ENCODE peak calls at places on chromosomes 7 and 10, in eight cellular contexts. One of them, this sample, is unnamed.

GRCh38 chr7:22445140-22445722 is 54.8 kb downstream of the STEAP1B start:
- DNase-seq in mammary epithelial cell: peak; percentile 65
- DNase-seq in DND-41: peak; percentile 96
- DNase-seq in BJ: no peak
- DNase-seq in suprapubic skin: peak; percentile 79
- DNase-seq in neural progenitor cell: peak; percentile 21
- DNase-seq in IMR-90: peak; percentile 8
- DNase-seq in A549: no peak
- DNase-seq in this sample: no peak

GRCh38 chr10:112981553-112981952 is 31.5 kb downstream of the TCF7L2 start:
- DNase-seq in mammary epithelial cell: no peak
- DNase-seq in DND-41: peak; percentile 11
- DNase-seq in BJ: no peak
- DNase-seq in suprapubic skin: no peak
- DNase-seq in neural progenitor cell: no peak
- DNase-seq in IMR-90: no peak
- DNase-seq in A549: no peak
- DNase-seq in this sample: peak; percentile 6

GRCh38 chr7:107691713-107692112 is 31.1 kb downstream of the SLC26A4 start:
- DNase-seq in mammary epithelial cell: no peak
- DNase-seq in DND-41: no peak
- DNase-seq in BJ: no peak
- DNase-seq in suprapubic skin: no peak
- DNase-seq in neural progenitor cell: no peak
- DNase-seq in IMR-90: peak; percentile 34
- DNase-seq in A549: no peak
- DNase-seq in this sample: no peak

GRCh38 chr10:132443998-132444876 is 47.2 kb downstream of the PWWP2B start:
- DNase-seq in mammary epithelial cell: no peak
- DNase-seq in DND-41: peak; percentile 72
- DNase-seq in BJ: no peak
- DNase-seq in suprapubic skin: no peak
- DNase-seq in neural progenitor cell: no peak
- DNase-seq in IMR-90: no peak
- DNase-seq in A549: no peak
- DNase-seq in this sample: no peak

GRCh38 chr10:110355922-110356627 is 51.4 kb upstream of the SMNDC1 start:
- DNase-seq in mammary epithelial cell: no peak
- DNase-seq in DND-41: no peak
- DNase-seq in BJ: no peak
- DNase-seq in suprapubic skin: no peak
- DNase-seq in neural progenitor cell: no peak
- DNase-seq in IMR-90: no peak
- DNase-seq in A549: no peak
- DNase-seq in this sample: no peak

GRCh38 chr7:5766321-5766761 is 15.1 kb downstream of the RNF216 start:
- DNase-seq in mammary epithelial cell: no peak
- DNase-seq in DND-41: no peak
- DNase-seq in BJ: peak; percentile 40
- DNase-seq in suprapubic skin: no peak
- DNase-seq in neural progenitor cell: no peak
- DNase-seq in IMR-90: peak; percentile 81
- DNase-seq in A549: no peak
- DNase-seq in this sample: peak; percentile 78

GRCh38 chr7:150940446-150941102 is 37.5 kb downstream of the KCNH2 start:
- DNase-seq in mammary epithelial cell: peak; percentile 62
- DNase-seq in DND-41: no peak
- DNase-seq in BJ: no peak
- DNase-seq in suprapubic skin: no peak
- DNase-seq in neural progenitor cell: no peak
- DNase-seq in IMR-90: no peak
- DNase-seq in A549: no peak
- DNase-seq in this sample: no peak

GRCh38 chr7:38169862-38170261 is 8.2 kb upstream of the STARD3NL start:
- DNase-seq in mammary epithelial cell: peak; percentile 60
- DNase-seq in DND-41: no peak
- DNase-seq in BJ: no peak
- DNase-seq in suprapubic skin: no peak
- DNase-seq in neural progenitor cell: no peak
- DNase-seq in IMR-90: peak; percentile 77
- DNase-seq in A549: peak; percentile 9
- DNase-seq in this sample: peak; percentile 45

GRCh38 chr10:58892039-58892665 is 284.3 kb upstream of the PHYHIPL start:
- DNase-seq in mammary epithelial cell: no peak
- DNase-seq in DND-41: no peak
- DNase-seq in BJ: no peak
- DNase-seq in suprapubic skin: no peak
- DNase-seq in neural progenitor cell: no peak
- DNase-seq in IMR-90: no peak
- DNase-seq in A549: no peak
- DNase-seq in this sample: no peak

DNA sequence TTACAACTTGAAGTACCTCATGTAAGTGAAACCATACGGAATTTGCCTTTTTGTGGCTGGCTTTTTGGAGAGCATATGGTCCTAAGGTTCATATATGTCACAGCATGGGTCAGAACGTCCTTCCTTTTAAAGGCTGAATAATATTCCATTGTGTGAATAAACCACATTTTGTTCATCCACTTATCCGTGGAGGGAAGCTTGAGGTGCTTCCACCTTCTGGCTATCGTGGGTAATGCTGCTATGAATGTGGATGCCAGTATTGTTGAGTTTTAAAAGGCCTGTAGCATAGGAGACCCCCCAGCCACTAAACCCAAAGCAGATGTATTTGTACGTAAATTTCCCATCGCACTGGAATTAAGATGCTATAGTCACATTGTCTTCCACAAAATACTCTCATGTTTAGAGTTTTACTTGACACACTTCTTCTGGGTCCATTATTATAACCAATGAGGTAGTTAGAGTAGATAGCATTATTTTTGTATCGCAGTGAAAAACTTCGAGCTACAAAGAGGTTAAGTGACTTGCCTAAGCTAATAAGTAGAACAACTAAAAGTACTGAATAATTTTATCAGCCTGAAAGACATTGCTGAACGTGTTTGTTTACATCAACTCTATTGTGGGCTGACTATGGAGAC is 182.9 kb upstream of the CTBP2 start:
- DNase-seq in mammary epithelial cell: peak; percentile 9
- DNase-seq in DND-41: peak; percentile 10
- DNase-seq in BJ: no peak
- DNase-seq in suprapubic skin: no peak
- DNase-seq in neural progenitor cell: peak; percentile 50
- DNase-seq in IMR-90: peak; percentile 36
- DNase-seq in A549: peak; percentile 20
- DNase-seq in this sample: peak; percentile 8
- TF ChIP-seq CTCF in mammary epithelial cell: peak; percentile 60
- TF ChIP-seq CTCF in DND-41: peak; percentile 71
- TF ChIP-seq CTCF in BJ: peak; percentile 73
- TF ChIP-seq CTCF in suprapubic skin: no peak
- TF ChIP-seq CTCF in neural progenitor cell: peak; percentile 71
- TF ChIP-seq CTCF in IMR-90: peak; percentile 54
- TF ChIP-seq CTCF in A549: peak; percentile 48
- TF ChIP-seq CTCF in this sample: peak; percentile 79

GRCh38 chr7:136685506-136685905 is 182.9 kb upstream of the CHRM2 start:
- DNase-seq in mammary epithelial cell: no peak
- DNase-seq in DND-41: no peak
- DNase-seq in BJ: no peak
- DNase-seq in suprapubic skin: no peak
- DNase-seq in neural progenitor cell: peak; percentile 8
- DNase-seq in IMR-90: no peak
- DNase-seq in A549: no peak
- DNase-seq in this sample: no peak

GRCh38 chr7:136688601-136689000 is 179.9 kb upstream of the CHRM2 start:
- DNase-seq in mammary epithelial cell: no peak
- DNase-seq in DND-41: no peak
- DNase-seq in BJ: no peak
- DNase-seq in suprapubic skin: no peak
- DNase-seq in neural progenitor cell: no peak
- DNase-seq in IMR-90: no peak
- DNase-seq in A549: no peak
- DNase-seq in this sample: no peak

GRCh38 chr7:136692221-136692620 is 176.2 kb upstream of the CHRM2 start:
- DNase-seq in mammary epithelial cell: no peak
- DNase-seq in DND-41: no peak
- DNase-seq in BJ: no peak
- DNase-seq in suprapubic skin: no peak
- DNase-seq in neural progenitor cell: no peak
- DNase-seq in IMR-90: no peak
- DNase-seq in A549: no peak
- DNase-seq in this sample: no peak

GRCh38 chr7:136693166-136694119 is 175.0 kb upstream of the CHRM2 start:
- DNase-seq in mammary epithelial cell: no peak
- DNase-seq in DND-41: no peak
- DNase-seq in BJ: no peak
- DNase-seq in suprapubic skin: no peak
- DNase-seq in neural progenitor cell: no peak
- DNase-seq in IMR-90: no peak
- DNase-seq in A549: no peak
- DNase-seq in this sample: no peak

DNA sequence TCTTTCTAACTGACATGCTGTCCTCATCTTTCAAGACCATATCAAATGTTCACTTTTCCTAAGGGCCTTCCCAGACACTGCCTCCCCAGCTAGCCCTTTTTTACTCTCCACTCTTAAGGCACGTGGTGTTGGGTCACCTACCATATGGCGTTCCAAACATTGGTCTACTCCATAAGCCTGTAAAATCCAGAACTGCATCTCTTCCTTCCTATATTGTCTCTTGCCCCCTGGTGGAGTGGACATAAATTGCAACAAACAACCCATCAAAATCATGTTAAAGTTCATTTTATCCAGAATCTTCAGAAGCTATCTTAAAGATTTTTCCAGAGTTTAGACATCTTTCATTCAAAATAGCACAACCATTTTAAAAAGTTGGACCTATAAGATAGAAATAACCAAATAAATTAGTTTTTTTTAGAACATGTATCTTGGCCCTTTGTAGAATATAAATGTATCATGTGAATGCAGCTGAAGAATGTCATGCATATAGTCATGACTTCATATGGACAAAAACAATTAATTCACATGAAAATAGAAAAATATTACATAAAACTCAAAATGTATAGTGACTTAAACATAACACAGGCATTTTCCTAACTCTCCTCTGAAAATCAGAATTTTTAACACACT is 180.6 kb upstream of the CHRM2 start:
- DNase-seq in mammary epithelial cell: peak; percentile 13
- DNase-seq in DND-41: peak; percentile 6
- DNase-seq in BJ: no peak
- DNase-seq in suprapubic skin: no peak
- DNase-seq in neural progenitor cell: peak; percentile 40
- DNase-seq in IMR-90: peak; percentile 39
- DNase-seq in A549: peak; percentile 3
- DNase-seq in this sample: peak; percentile 16
- TF ChIP-seq CTCF in mammary epithelial cell: peak; percentile 61
- TF ChIP-seq CTCF in DND-41: peak; percentile 63
- TF ChIP-seq CTCF in BJ: peak; percentile 68
- TF ChIP-seq CTCF in suprapubic skin: no peak
- TF ChIP-seq CTCF in neural progenitor cell: peak; percentile 70
- TF ChIP-seq CTCF in IMR-90: peak; percentile 58
- TF ChIP-seq CTCF in A549: peak; percentile 25
- TF ChIP-seq CTCF in this sample: peak; percentile 83

GRCh38 chr10:30847199-30847598 is 184.5 kb downstream of the ZNF438 start:
- DNase-seq in mammary epithelial cell: no peak
- DNase-seq in DND-41: no peak
- DNase-seq in BJ: no peak
- DNase-seq in suprapubic skin: no peak
- DNase-seq in neural progenitor cell: no peak
- DNase-seq in IMR-90: no peak
- DNase-seq in A549: no peak
- DNase-seq in this sample: no peak

GRCh38 chr10:30847642-30848041 is 184.0 kb downstream of the ZNF438 start:
- DNase-seq in mammary epithelial cell: no peak
- DNase-seq in DND-41: no peak
- DNase-seq in BJ: no peak
- DNase-seq in suprapubic skin: no peak
- DNase-seq in neural progenitor cell: no peak
- DNase-seq in IMR-90: no peak
- DNase-seq in A549: no peak
- DNase-seq in this sample: no peak

GRCh38 chr10:30836411-30836810 is 195.3 kb downstream of the ZNF438 start:
- DNase-seq in mammary epithelial cell: no peak
- DNase-seq in DND-41: no peak
- DNase-seq in BJ: no peak
- DNase-seq in suprapubic skin: no peak
- DNase-seq in neural progenitor cell: no peak
- DNase-seq in IMR-90: no peak
- DNase-seq in A549: no peak
- DNase-seq in this sample: no peak

GRCh38 chr10:30840386-30841074 is 191.1 kb downstream of the ZNF438 start:
- DNase-seq in mammary epithelial cell: no peak
- DNase-seq in DND-41: no peak
- DNase-seq in BJ: no peak
- DNase-seq in suprapubic skin: no peak
- DNase-seq in neural progenitor cell: no peak
- DNase-seq in IMR-90: peak; percentile 31
- DNase-seq in A549: no peak
- DNase-seq in this sample: no peak

GRCh38 chr10:30842185-30842584 is 189.5 kb downstream of the ZNF438 start:
- DNase-seq in mammary epithelial cell: no peak
- DNase-seq in DND-41: no peak
- DNase-seq in BJ: no peak
- DNase-seq in suprapubic skin: no peak
- DNase-seq in neural progenitor cell: no peak
- DNase-seq in IMR-90: no peak
- DNase-seq in A549: no peak
- DNase-seq in this sample: no peak
- TF ChIP-seq CTCF in mammary epithelial cell: no peak
- TF ChIP-seq CTCF in DND-41: no peak
- TF ChIP-seq CTCF in BJ: no peak
- TF ChIP-seq CTCF in suprapubic skin: no peak
- TF ChIP-seq CTCF in neural progenitor cell: no peak
- TF ChIP-seq CTCF in IMR-90: no peak
- TF ChIP-seq CTCF in A549: no peak
- TF ChIP-seq CTCF in this sample: no peak

DNA sequence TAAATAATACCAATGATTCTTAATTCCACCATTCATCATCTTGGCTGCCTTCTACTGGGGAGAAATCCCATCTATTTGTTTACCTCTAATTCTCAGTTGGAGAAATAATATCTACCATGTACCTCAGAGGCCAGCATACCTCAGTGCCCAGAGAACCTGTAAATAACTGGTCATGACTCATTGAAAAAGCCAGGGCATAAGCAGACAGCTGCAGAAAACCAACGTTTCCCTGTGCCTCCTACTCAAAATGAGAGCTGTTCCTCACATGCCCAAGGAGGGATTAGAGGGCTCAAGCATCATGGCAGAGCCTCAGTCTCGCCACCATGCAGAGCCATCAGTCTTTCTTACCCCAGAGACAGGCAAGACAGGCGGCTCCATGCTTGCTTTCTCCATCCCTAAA is 21.4 kb downstream of the PON1 start:
- DNase-seq in mammary epithelial cell: peak; percentile 6
- DNase-seq in DND-41: no peak
- DNase-seq in BJ: no peak
- DNase-seq in suprapubic skin: no peak
- DNase-seq in neural progenitor cell: no peak
- DNase-seq in IMR-90: no peak
- DNase-seq in A549: no peak
- DNase-seq in this sample: no peak
- TF ChIP-seq CTCF in mammary epithelial cell: no peak
- TF ChIP-seq CTCF in DND-41: no peak
- TF ChIP-seq CTCF in BJ: no peak
- TF ChIP-seq CTCF in suprapubic skin: no peak
- TF ChIP-seq CTCF in neural progenitor cell: no peak
- TF ChIP-seq CTCF in IMR-90: no peak
- TF ChIP-seq CTCF in A549: no peak
- TF ChIP-seq CTCF in this sample: no peak

GRCh38 chr7:31126976-31127375 is 74.9 kb downstream of the ADCYAP1R1 start:
- DNase-seq in mammary epithelial cell: no peak
- DNase-seq in DND-41: no peak
- DNase-seq in BJ: no peak
- DNase-seq in suprapubic skin: no peak
- DNase-seq in neural progenitor cell: no peak
- DNase-seq in IMR-90: peak; percentile 18
- DNase-seq in A549: no peak
- DNase-seq in this sample: peak; percentile 33
- TF ChIP-seq CTCF in mammary epithelial cell: peak; percentile 20
- TF ChIP-seq CTCF in DND-41: no peak
- TF ChIP-seq CTCF in BJ: peak; percentile 38
- TF ChIP-seq CTCF in suprapubic skin: no peak
- TF ChIP-seq CTCF in neural progenitor cell: peak; percentile 24
- TF ChIP-seq CTCF in IMR-90: peak; percentile 37
- TF ChIP-seq CTCF in A549: no peak
- TF ChIP-seq CTCF in this sample: peak; percentile 68